ENCODE peak calls at places on chromosomes 1 and 21, in four cellular contexts. N is Panc1, H is K562, W is HepG2. L is an unnamed sample.

GRCh38 chr1:91809267-91809666 is 76.7 kb downstream of the TGFBR3 start:
- DNase-seq in H (no peak), N (no peak), W (no peak), L (no peak)

GRCh38 chr1:179818743-179819173 is 58.8 kb downstream of the TOR1AIP2 start:
- DNase-seq in N (no peak), W (no peak), H (peak; percentile 86), L (no peak)

GRCh38 chr1:107683198-107683657 is 281.8 kb downstream of the VAV3 start:
- DNase-seq in H (no peak), W (peak; percentile 92), N (no peak), L (no peak)

GRCh38 chr21:34553199-34553952 is 41.4 kb upstream of the KCNE1 start:
- DNase-seq in H (no peak), W (no peak), N (peak; percentile 46), L (peak; percentile 10)

GRCh38 chr1:116501041-116501869 is 69.6 kb downstream of the CD58 start:
- DNase-seq in W (no peak), H (no peak), N (no peak), L (no peak)

GRCh38 chr1:155184835-155185782 is 11.5 kb downstream of the TRIM46 start:
- DNase-seq in H (peak; percentile 25), W (no peak), N (no peak), L (no peak)

GRCh38 chr1:228037401-228038386 is 30.9 kb downstream of the WNT3A start:
- DNase-seq in H (no peak), N (no peak), W (no peak), L (no peak)

GRCh38 chr1:160862151-160863061 is at the start of gene CD244:
- DNase-seq in N (no peak), H (no peak), W (no peak), L (no peak)

GRCh38 chr1:75444220-75444619 is 166.7 kb downstream of the SLC44A5 start:
- DNase-seq in W (no peak), N (no peak), H (no peak), L (no peak)

GRCh38 chr21:25717491-25718139 is 17.1 kb downstream of the ATP5PF start:
- DNase-seq in H (peak; percentile 46), N (no peak), W (no peak), L (no peak)

GRCh38 chr21:30126575-30126974 is 40.0 kb downstream of the CLDN17 start:
- DNase-seq in N (no peak), H (no peak), W (no peak), L (no peak)

GRCh38 chr1:186498695-186499389 is 37.9 kb upstream of the PDC start:
- DNase-seq in N (no peak), H (no peak), W (no peak), L (no peak)

GRCh38 chr1:176767714-176768136 is 304.8 kb downstream of the PAPPA2 start:
- DNase-seq in H (no peak), W (no peak), N (no peak), L (no peak)

GRCh38 chr1:119766374-119766794 is 2.3 kb downstream of the HMGCS2 start:
- DNase-seq in H (no peak), N (no peak), W (peak; percentile 93), L (no peak)

GRCh38 chr1:20848162-20848561 is 61.1 kb upstream of the HP1BP3 start:
- DNase-seq in N (peak; percentile 18), W (no peak), H (no peak), L (peak; percentile 0)

GRCh38 chr1:183234660-183235476 is 48.8 kb downstream of the LAMC2 start:
- DNase-seq in W (peak; percentile 21), N (peak; percentile 81), H (peak; percentile 21), L (peak; percentile 62)

GRCh38 chr1:246005067-246005466 is 502.0 kb downstream of the SMYD3 start:
- DNase-seq in H (no peak), N (no peak), W (no peak), L (no peak)

GRCh38 chr1:42753070-42753469 is 13.0 kb upstream of the CLDN19 start:
- DNase-seq in W (no peak), H (no peak), N (no peak), L (no peak)

GRCh38 chr1:10429868-10430215 is 391 bp upstream of the CENPS start:
- DNase-seq in N (no peak), H (no peak), W (no peak), L (no peak)

GRCh38 chr21:43923391-43923790 is 58.4 kb downstream of the AGPAT3 start:
- DNase-seq in N (no peak), W (no peak), H (no peak), L (no peak)

GRCh38 chr1:151819951-151820623 is 11.5 kb downstream of the RORC start:
- DNase-seq in N (no peak), W (no peak), H (no peak), L (no peak)

GRCh38 chr21:42677339-42678117 is 24.1 kb downstream of the PDE9A start:
- DNase-seq in W (no peak), H (no peak), N (no peak), L (no peak)

GRCh38 chr1:171267391-171267790 is 19.1 kb downstream of the FMO1 start:
- DNase-seq in W (no peak), H (no peak), N (no peak), L (no peak)

GRCh38 chr21:39441502-39442475 is 3.8 kb downstream of the LCA5L start:
- DNase-seq in W (peak; percentile 45), N (peak; percentile 20), H (peak; percentile 70), L (peak; percentile 45)

GRCh38 chr21:46295996-46296752 is 10.0 kb downstream of the YBEY start:
- DNase-seq in W (peak; percentile 91), H (peak; percentile 68), N (no peak), L (no peak)

GRCh38 chr1:192436441-192437078 is 119.8 kb downstream of the RGS21 start:
- DNase-seq in W (no peak), N (no peak), H (no peak), L (no peak)

GRCh38 chr1:234960722-234961467 is 167.7 kb downstream of the TOMM20 start:
- DNase-seq in H (no peak), W (peak; percentile 98), N (no peak), L (no peak)
- TF ChIP-seq TCF7L2 in H (no peak), W (no peak), N (peak; percentile 66), L (no peak)

GRCh38 chr1:5744342-5744741 is 247.9 kb downstream of the NPHP4 start:
- DNase-seq in W (no peak), N (no peak), H (no peak), L (no peak)
- TF ChIP-seq TCF7L2 in W (no peak), N (no peak), H (no peak), L (no peak)

GRCh38 chr1:32077451-32077850 is 4.7 kb downstream of the TMEM39B start:
- DNase-seq in W (no peak), N (no peak), H (no peak), L (no peak)

GRCh38 chr1:32071758-32072621 is 749 bp upstream of the TMEM39B start:
- DNase-seq in N (no peak), W (peak; percentile 34), H (no peak), L (no peak)

GRCh38 chr1:32074841-32075240 is 2.1 kb downstream of the TMEM39B start:
- DNase-seq in W (no peak), H (no peak), N (no peak), L (no peak)

GRCh38 chr1:32072622-32073386 is at the start of gene TMEM39B:
- DNase-seq in H (peak; percentile 99), W (peak; percentile 85), N (peak; percentile 58), L (peak; percentile 86)

DNA sequence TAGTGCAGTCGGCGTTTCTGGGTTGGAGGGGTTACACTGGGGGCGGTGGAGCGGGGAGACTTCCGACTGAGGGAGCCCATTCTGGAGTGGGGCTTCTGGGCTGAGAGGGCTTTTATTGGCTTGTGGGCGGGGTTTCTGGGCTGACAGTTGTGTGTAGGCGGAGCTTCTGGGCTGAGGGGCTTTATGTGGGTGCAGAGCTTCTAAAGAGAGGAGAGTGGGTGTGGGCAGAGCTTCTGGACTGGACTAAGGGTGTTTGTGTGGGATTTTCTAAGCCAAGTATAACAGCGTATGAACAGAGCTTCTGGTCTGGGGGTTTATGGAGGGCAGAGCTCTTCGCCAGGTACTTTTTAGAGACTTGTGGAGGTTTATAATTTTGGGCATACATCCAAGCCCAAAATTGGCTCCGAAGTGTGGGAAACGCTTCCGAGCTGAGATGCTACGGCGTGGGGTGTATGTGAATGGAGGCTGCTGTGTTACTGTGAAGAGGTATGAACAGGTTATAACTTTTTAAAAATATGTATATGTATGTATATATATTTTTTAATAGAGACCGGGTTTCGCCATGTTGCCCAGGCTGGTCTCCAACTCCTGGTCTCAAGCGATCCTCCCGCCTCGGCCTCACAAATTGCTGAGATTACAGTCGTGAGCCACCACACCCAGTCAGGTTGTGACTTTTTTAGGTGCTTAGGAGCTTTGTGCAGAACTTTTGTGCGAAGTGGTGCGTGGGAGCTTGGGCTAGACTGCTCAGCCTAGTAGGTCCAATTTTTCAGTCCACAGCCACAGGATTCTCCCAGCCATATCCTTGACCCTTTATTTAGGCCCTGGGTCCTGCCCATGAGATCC is 869 bp downstream of the TMEM39B start:
- DNase-seq in W (no peak), N (no peak), H (no peak), L (no peak)
- TF ChIP-seq TCF7L2 in W (no peak), N (no peak), H (no peak), L (no peak)

DNA sequence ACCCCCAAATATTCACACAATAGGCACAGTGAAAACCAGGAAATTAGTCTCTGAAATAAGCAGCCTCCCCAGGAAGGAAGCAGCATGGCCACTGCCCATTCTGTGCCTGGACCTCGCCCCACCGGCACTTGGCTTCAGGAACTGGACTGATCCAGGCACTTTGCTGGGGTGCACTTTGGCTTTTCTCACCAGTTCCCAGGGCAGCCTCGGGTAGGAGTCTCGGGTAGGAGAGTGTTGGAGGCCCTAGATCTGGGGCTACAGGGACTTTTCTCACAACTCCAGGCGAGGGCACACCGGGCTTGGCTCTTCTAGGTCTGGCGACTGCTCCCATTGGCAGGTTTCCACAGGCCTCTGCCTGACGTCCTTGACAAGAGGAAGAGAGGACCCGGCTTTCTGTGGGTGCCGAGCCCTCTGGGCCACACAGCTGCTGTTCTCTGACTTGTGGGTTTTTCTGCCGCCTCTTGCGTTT is 18.7 kb downstream of the ADARB1 start:
- DNase-seq in W (no peak), H (no peak), N (no peak), L (no peak)
- TF ChIP-seq TCF7L2 in W (no peak), H (no peak), N (no peak), L (no peak)

DNA sequence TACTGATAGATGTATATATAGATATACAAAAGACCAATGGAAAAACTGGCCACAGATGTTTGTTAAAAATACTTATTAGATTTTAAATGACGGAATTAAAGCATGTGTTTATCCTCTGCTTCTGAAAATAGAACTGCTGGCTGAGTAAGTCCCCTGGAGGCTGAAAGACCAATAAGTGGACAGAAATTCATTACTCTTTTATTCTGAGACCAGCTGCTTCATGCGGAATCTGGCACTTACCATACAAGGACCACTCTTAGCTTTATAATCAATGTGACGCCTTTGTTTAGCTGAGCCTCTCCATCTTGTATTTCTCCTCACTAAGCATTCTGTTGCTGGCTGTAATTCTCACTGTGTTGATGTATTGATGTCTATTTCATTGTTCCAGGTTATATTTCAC is 6.3 kb upstream of the EXO1 start:
- DNase-seq in W (no peak), H (no peak), N (no peak), L (no peak)
- TF ChIP-seq TCF7L2 in W (no peak), H (no peak), N (no peak), L (no peak)